ENCODE peak calls at places on chromosomes 16 and 17, in six cellular contexts. S is body of pancreas, O is left ventricle myocardium superior, T is K562, Z is gastroesophageal sphincter, F is T-helper 17 cell. Y is an unnamed sample.

GRCh38 chr17:49959183-49959935 is 9.6 kb upstream of the DLX4 start:
- ATAC-seq in S (no peak), O (no peak), T (peak; percentile 85), Z (no peak), F (no peak), Y (peak; percentile 80)

GRCh38 chr17:2189231-2189630 is 114.4 kb downstream of the SMG6 start:
- ATAC-seq in S (no peak), O (peak; percentile 71), T (no peak), Z (no peak), F (no peak), Y (no peak)

GRCh38 chr17:17826340-17826708 is 10.5 kb downstream of the SREBF1 start:
- ATAC-seq in S (no peak), O (no peak), T (no peak), Z (no peak), F (no peak), Y (no peak)

GRCh38 chr17:71975331-71975801 is 145.5 kb upstream of the SOX9 start:
- ATAC-seq in S (peak; percentile 33), O (peak; percentile 87), T (no peak), Z (peak; percentile 75), F (no peak), Y (peak; percentile 50)

GRCh38 chr16:50696575-50697420 is 3.4 kb downstream of the NOD2 start:
- ATAC-seq in S (peak; percentile 41), O (peak; percentile 74), T (peak; percentile 89), Z (peak; percentile 69), F (peak; percentile 70), Y (peak; percentile 90)

GRCh38 chr17:59330314-59330942 is 1.0 kb upstream of the YPEL2 start:
- ATAC-seq in S (peak; percentile 72), O (peak; percentile 17), T (no peak), Z (no peak), F (no peak), Y (peak; percentile 33)

GRCh38 chr16:49658066-49658465 is 197.8 kb downstream of the ZNF423 start:
- ATAC-seq in S (no peak), O (no peak), T (no peak), Z (no peak), F (no peak), Y (no peak)

GRCh38 chr17:45404870-45405249 is 27.8 kb downstream of the ARHGAP27 start:
- ATAC-seq in S (no peak), O (no peak), T (peak; percentile 16), Z (no peak), F (no peak), Y (no peak)

GRCh38 chr17:27206447-27206846 is 87.5 kb upstream of the WSB1 start:
- ATAC-seq in S (no peak), O (no peak), T (peak; percentile 85), Z (no peak), F (no peak), Y (peak; percentile 36)

GRCh38 chr16:75250809-75251279 is 580 bp downstream of the BCAR1 start:
- ATAC-seq in S (peak; percentile 73), O (peak; percentile 13), T (peak; percentile 59), Z (peak; percentile 21), F (peak; percentile 26), Y (peak; percentile 25)

GRCh38 chr17:7677388-7678067 is 9.8 kb downstream of the TP53 start:
- ATAC-seq in S (no peak), O (no peak), T (no peak), Z (no peak), F (no peak), Y (no peak)

GRCh38 chr16:49023095-49023494 is 258.5 kb downstream of the CBLN1 start:
- ATAC-seq in S (no peak), O (no peak), T (no peak), Z (no peak), F (no peak), Y (peak; percentile 78)

GRCh38 chr17:66348605-66349165 is 46.3 kb downstream of the PRKCA start:
- ATAC-seq in S (peak; percentile 52), O (peak; percentile 92), T (peak; percentile 84), Z (peak; percentile 60), F (no peak), Y (peak; percentile 70)

GRCh38 chr17:75763269-75763607 is 1.8 kb downstream of the GALK1 start:
- ATAC-seq in S (no peak), O (no peak), T (no peak), Z (no peak), F (no peak), Y (no peak)

GRCh38 chr17:66469088-66469442 is 166.7 kb downstream of the PRKCA start:
- ATAC-seq in S (no peak), O (no peak), T (no peak), Z (no peak), F (no peak), Y (no peak)

GRCh38 chr17:61440697-61441096 is 11.5 kb upstream of the TBX4 start:
- ATAC-seq in S (no peak), O (no peak), T (no peak), Z (no peak), F (no peak), Y (no peak)

GRCh38 chr16:46873201-46873600 is 11.0 kb upstream of the GPT2 start:
- ATAC-seq in S (no peak), O (no peak), T (no peak), Z (no peak), F (no peak), Y (no peak)

GRCh38 chr16:75483222-75483621 is 12.0 kb downstream of the CHST6 start:
- ATAC-seq in S (no peak), O (no peak), T (peak; percentile 28), Z (no peak), F (no peak), Y (peak; percentile 91)

GRCh38 chr17:8680402-8680801 is 49.9 kb upstream of the MYH10 start:
- ATAC-seq in S (no peak), O (peak; percentile 38), T (no peak), Z (no peak), F (no peak), Y (no peak)

GRCh38 chr17:28756025-28756804 is 12.4 kb downstream of the TRAF4 start:
- ATAC-seq in S (no peak), O (no peak), T (no peak), Z (no peak), F (no peak), Y (peak; percentile 59)

GRCh38 chr16:46730801-46731690 is 17.1 kb downstream of the MYLK3 start:
- ATAC-seq in S (no peak), O (peak; percentile 61), T (no peak), Z (no peak), F (no peak), Y (no peak)

GRCh38 chr17:57744195-57745170 is 616 bp downstream of the CCDC182 start:
- ATAC-seq in S (no peak), O (no peak), T (no peak), Z (no peak), F (no peak), Y (no peak)

GRCh38 chr16:14307623-14308356 is 236.7 kb downstream of the MRTFB start:
- ATAC-seq in S (peak; percentile 44), O (peak; percentile 76), T (peak; percentile 65), Z (peak; percentile 17), F (no peak), Y (peak; percentile 34)

GRCh38 chr16:17380613-17381012 is 90.1 kb downstream of the XYLT1 start:
- ATAC-seq in S (no peak), O (no peak), T (no peak), Z (peak; percentile 31), F (no peak), Y (no peak)

GRCh38 chr17:74182041-74182783 is 21.3 kb upstream of the RPL38 start:
- ATAC-seq in S (peak; percentile 24), O (no peak), T (no peak), Z (no peak), F (no peak), Y (no peak)

GRCh38 chr17:18172528-18173278 is 10.9 kb upstream of the ALKBH5 start:
- ATAC-seq in S (no peak), O (peak; percentile 73), T (peak; percentile 42), Z (no peak), F (no peak), Y (no peak)

GRCh38 chr16:50360779-50361178 is 8.0 kb downstream of the BRD7 start:
- ATAC-seq in S (peak; percentile 79), O (peak; percentile 14), T (no peak), Z (no peak), F (no peak), Y (peak; percentile 50)

GRCh38 chr17:71936977-71937376 is 183.8 kb upstream of the SOX9 start:
- ATAC-seq in S (no peak), O (no peak), T (no peak), Z (no peak), F (no peak), Y (peak; percentile 88)

GRCh38 chr16:74186589-74186988 is 110.0 kb upstream of the PSMD7 start:
- ATAC-seq in S (no peak), O (no peak), T (no peak), Z (no peak), F (no peak), Y (no peak)

GRCh38 chr16:1152651-1153259 is at the start of gene CACNA1H:
- ATAC-seq in S (peak; percentile 58), O (peak; percentile 32), T (peak; percentile 67), Z (peak; percentile 53), F (peak; percentile 76), Y (no peak)

GRCh38 chr17:18139949-18140348 is 31.4 kb downstream of the MYO15A start:
- ATAC-seq in S (no peak), O (peak; percentile 25), T (peak; percentile 81), Z (no peak), F (no peak), Y (peak; percentile 18)

GRCh38 chr16:20401475-20402016 is 3.0 kb downstream of the PDILT start:
- ATAC-seq in S (peak; percentile 63), O (no peak), T (no peak), Z (no peak), F (no peak), Y (no peak)

GRCh38 chr17:66647391-66647983 is 187.4 kb upstream of the CACNG5 start:
- ATAC-seq in S (no peak), O (no peak), T (no peak), Z (no peak), F (no peak), Y (no peak)

GRCh38 chr17:332558-333322 is 19.9 kb downstream of the RPH3AL start:
- ATAC-seq in S (peak; percentile 14), O (peak; percentile 52), T (peak; percentile 22), Z (peak; percentile 45), F (no peak), Y (peak; percentile 50)

GRCh38 chr16:54651851-54652770 is 278.6 kb upstream of the IRX5 start:
- ATAC-seq in S (no peak), O (no peak), T (no peak), Z (no peak), F (no peak), Y (peak; percentile 55)

GRCh38 chr17:21376585-21376834 is 353 bp downstream of the KCNJ12 start:
- ATAC-seq in S (no peak), O (peak; percentile 34), T (no peak), Z (peak; percentile 17), F (no peak), Y (no peak)

GRCh38 chr17:82222816-82223215 is 6.0 kb upstream of the SLC16A3 start:
- ATAC-seq in S (no peak), O (no peak), T (peak; percentile 60), Z (no peak), F (no peak), Y (no peak)

GRCh38 chr16:30185141-30185682 is 1.8 kb downstream of the CORO1A start:
- ATAC-seq in S (no peak), O (no peak), T (no peak), Z (no peak), F (peak; percentile 1), Y (no peak)

GRCh38 chr16:747978-748746 is 7.4 kb upstream of the CIAO3 start:
- ATAC-seq in S (no peak), O (no peak), T (no peak), Z (no peak), F (no peak), Y (peak; percentile 21)